ENCODE peak calls at places on chromosomes 2 and 18, in five cellular contexts. F is activated T-cell treated with anti-CD3 and anti-CD28 coated beads, Interleukin-2, amount 50 U/mL, for 72 hours; W is T-helper 17 cell; X is NCI-H1436; L is EL. B is an unnamed sample.
A peak's percentile ranks its signal among the peaks of the same experiment; 100 is the strongest.

GRCh38 chr2:175964195-175964594 is 37.9 kb downstream of the LNPK start:
- DNase-seq in L (no peak), W (no peak), X (no peak), F (no peak), B (no peak)

GRCh38 chr2:1091895-1092585 is 141.4 kb downstream of the SNTG2 start:
- DNase-seq in L (peak; percentile 72), W (no peak), F (no peak), X (no peak), B (no peak)

GRCh38 chr2:212548459-212548815 is 9.8 kb upstream of the ERBB4 start:
- DNase-seq in F (no peak), X (no peak), W (no peak), L (peak; percentile 47), B (peak; percentile 13)

GRCh38 chr2:24885221-24886113 is 34.6 kb downstream of the ADCY3 start:
- DNase-seq in L (no peak), W (no peak), X (no peak), F (no peak), B (no peak)

GRCh38 chr2:112884869-112885502 is 26.0 kb upstream of the IL37 start:
- DNase-seq in F (peak; percentile 74), X (no peak), W (peak; percentile 37), L (peak; percentile 34), B (no peak)

GRCh38 chr2:211564441-211564840 is 974.2 kb downstream of the ERBB4 start:
- DNase-seq in X (no peak), L (no peak), F (no peak), W (no peak), B (no peak)

GRCh38 chr2:232341061-232341738 is 37.4 kb upstream of the ALPP start:
- DNase-seq in L (no peak), X (no peak), W (peak; percentile 4), F (no peak), B (no peak)

GRCh38 chr18:79294235-79294634 is 101.5 kb upstream of the NFATC1 start:
- DNase-seq in X (no peak), L (no peak), F (no peak), W (no peak), B (no peak)

GRCh38 chr2:8123464-8123863 is 558.4 kb upstream of the ID2 start:
- DNase-seq in W (no peak), L (no peak), X (no peak), F (no peak), B (no peak)

GRCh38 chr2:206260427-206261012 is 13.9 kb upstream of the ZDBF2 start:
- DNase-seq in X (peak; percentile 9), L (peak; percentile 39), F (no peak), W (no peak), B (no peak)

GRCh38 chr2:121530210-121530562 is 494 bp upstream of the RNU4ATAC start:
- DNase-seq in W (no peak), L (peak; percentile 81), F (peak; percentile 72), X (peak; percentile 61), B (no peak)